ENCODE peak calls at places on chromosomes 5 and 9, in four cellular contexts. X, K, O and L are unnamed samples.

GRCh38 chr9:137030006-137030405 is 1.9 kb downstream of the FUT7 start:
- DNase-seq in K (no peak), X (no peak), O (no peak), L (no peak)

GRCh38 chr9:132409828-132410528 is at the start of gene CFAP77:
- DNase-seq in X (peak), O (no peak), K (no peak), L (peak)

GRCh38 chr5:39547548-39548154 is 122.9 kb upstream of the DAB2 start:
- DNase-seq in O (no peak), X (no peak), K (no peak), L (peak)

GRCh38 chr5:171782332-171782966 is 3.2 kb upstream of the SMIM23 start:
- DNase-seq in K (no peak), O (no peak), X (no peak), L (no peak)

GRCh38 chr5:66596791-66597757 is 881 bp downstream of the MAST4 start:
- DNase-seq in X (peak), O (no peak), K (no peak), L (peak)

GRCh38 chr5:179868541-179868940 is 9.9 kb upstream of the MRNIP start:
- DNase-seq in X (no peak), O (no peak), K (no peak), L (no peak)

GRCh38 chr9:101458955-101459631 is 23.5 kb upstream of the ALDOB start:
- DNase-seq in X (no peak), K (no peak), O (no peak), L (peak)

GRCh38 chr5:149559712-149560111 is 8.5 kb upstream of the CSNK1A1 start:
- DNase-seq in X (no peak), O (no peak), K (no peak), L (no peak)

GRCh38 chr5:176887252-176887849 is 11.8 kb downstream of the HK3 start:
- DNase-seq in O (no peak), K (no peak), X (peak), L (no peak)

GRCh38 chr5:62780888-62781287 is 202.3 kb downstream of the LRRC70 start:
- DNase-seq in O (no peak), X (no peak), K (no peak), L (no peak)

GRCh38 chr5:60334281-60334713 is 365.7 kb downstream of the DEPDC1B start:
- DNase-seq in K (no peak), O (no peak), X (no peak), L (peak)

GRCh38 chr9:74803366-74804017 is 84.2 kb downstream of the TRPM6 start:
- DNase-seq in X (no peak), O (no peak), K (no peak), L (no peak)

GRCh38 chr9:89759563-89759962 is 154.8 kb downstream of the GADD45G start:
- DNase-seq in X (no peak), K (no peak), O (no peak), L (no peak)